ENCODE peak calls at places on chromosomes 2 and 18, in eight cellular contexts. Q is PC-3, W is endothelial cell, N is BE2C, J is lower lobe of right lung, D is psoas muscle, I is epithelial cell of esophagus, A is tibial artery. C is an unnamed sample.
A peak's percentile ranks its signal among the peaks of the same experiment; 100 is the strongest.

GRCh38 chr18:13893418-13893760 is 21.9 kb downstream of the MC2R start:
- DNase-seq in Q (no peak), W (no peak), N (no peak), J (no peak), D (no peak), I (no peak), A (no peak), C (no peak)

GRCh38 chr2:216691210-216691741 is 4.1 kb downstream of the IGFBP5 start:
- DNase-seq in Q (peak; percentile 47), W (no peak), N (peak; percentile 91), J (peak; percentile 72), D (peak; percentile 88), I (peak; percentile 56), A (peak; percentile 87), C (peak; percentile 54)

GRCh38 chr2:43707255-43707654 is 31.0 kb upstream of the C1GALT1C1L start:
- DNase-seq in Q (peak; percentile 86), W (no peak), N (no peak), J (no peak), D (peak; percentile 57), I (peak; percentile 32), A (peak; percentile 73), C (peak; percentile 71)

GRCh38 chr18:77123313-77124231 is 9.0 kb downstream of the MBP start:
- DNase-seq in Q (no peak), W (no peak), N (no peak), J (no peak), D (peak; percentile 29), I (no peak), A (no peak), C (no peak)

GRCh38 chr2:22952671-22953070 is 432.3 kb upstream of the KLHL29 start:
- DNase-seq in Q (no peak), W (no peak), N (no peak), J (no peak), D (no peak), I (no peak), A (no peak), C (no peak)

GRCh38 chr2:160838691-160839090 is 321.5 kb upstream of the TANK start:
- DNase-seq in Q (no peak), W (no peak), N (no peak), J (no peak), D (no peak), I (no peak), A (no peak), C (no peak)

GRCh38 chr18:64407606-64408005 is 258.7 kb upstream of the LINC00305 start:
- DNase-seq in Q (no peak), W (no peak), N (no peak), J (no peak), D (no peak), I (no peak), A (no peak), C (no peak)

GRCh38 chr2:8370258-8370802 is 311.5 kb upstream of the ID2 start:
- DNase-seq in Q (no peak), W (no peak), N (peak; percentile 38), J (no peak), D (no peak), I (no peak), A (no peak), C (no peak)

GRCh38 chr2:183195397-183195796 is 71.2 kb downstream of the NUP35 start:
- DNase-seq in Q (no peak), W (no peak), N (no peak), J (no peak), D (no peak), I (no peak), A (no peak), C (no peak)

GRCh38 chr2:241701405-241702154 is at the start of gene ING5:
- DNase-seq in Q (peak; percentile 89), W (peak; percentile 98), N (peak; percentile 99), J (peak; percentile 98), D (peak; percentile 99), I (peak; percentile 95), A (peak; percentile 97), C (peak; percentile 92)

GRCh38 chr18:36073676-36074075 is 6.3 kb upstream of the RPRD1A start:
- DNase-seq in Q (no peak), W (no peak), N (no peak), J (no peak), D (no peak), I (no peak), A (no peak), C (no peak)

GRCh38 chr18:2413352-2413751 is 158.0 kb downstream of the METTL4 start:
- DNase-seq in Q (no peak), W (no peak), N (no peak), J (no peak), D (no peak), I (no peak), A (no peak), C (no peak)

GRCh38 chr2:132620115-132620514 is 49.9 kb downstream of the LYPD1 start:
- DNase-seq in Q (peak; percentile 65), W (no peak), N (no peak), J (no peak), D (no peak), I (no peak), A (no peak), C (peak; percentile 59)

GRCh38 chr2:121483021-121483420 is 47.7 kb upstream of the RNU4ATAC start:
- DNase-seq in Q (no peak), W (no peak), N (no peak), J (no peak), D (no peak), I (no peak), A (no peak), C (no peak)

GRCh38 chr2:185108588-185108987 is 510.3 kb downstream of the ZNF804A start:
- DNase-seq in Q (no peak), W (no peak), N (no peak), J (no peak), D (no peak), I (no peak), A (no peak), C (no peak)

GRCh38 chr2:61853848-61854434 is at the start of gene FAM161A:
- DNase-seq in Q (peak; percentile 78), W (peak; percentile 87), N (peak; percentile 82), J (peak; percentile 93), D (peak; percentile 94), I (peak; percentile 81), A (peak; percentile 87), C (peak; percentile 80)

GRCh38 chr18:12637901-12638633 is 19.8 kb downstream of the SPIRE1 start:
- DNase-seq in Q (peak; percentile 80), W (no peak), N (no peak), J (no peak), D (no peak), I (peak; percentile 79), A (no peak), C (peak; percentile 67)

GRCh38 chr18:13836559-13836958 is 12.6 kb downstream of the MC5R start:
- DNase-seq in Q (no peak), W (no peak), N (no peak), J (no peak), D (no peak), I (no peak), A (no peak), C (peak; percentile 18)

GRCh38 chr2:3470856-3471737 is 48.2 kb downstream of the ADI1 start:
- DNase-seq in Q (no peak), W (no peak), N (no peak), J (peak; percentile 29), D (peak; percentile 82), I (no peak), A (no peak), C (peak; percentile 18)

GRCh38 chr2:239865059-239865639 is 160.0 kb downstream of the NDUFA10 start:
- DNase-seq in Q (no peak), W (no peak), N (no peak), J (peak; percentile 42), D (no peak), I (no peak), A (no peak), C (no peak)

GRCh38 chr2:151287513-151288250 is 1.8 kb downstream of the NMI start:
- DNase-seq in Q (no peak), W (no peak), N (no peak), J (no peak), D (no peak), I (no peak), A (no peak), C (no peak)

GRCh38 chr2:30232801-30233130 is 1.4 kb downstream of the LBH start:
- DNase-seq in Q (no peak), W (no peak), N (no peak), J (no peak), D (no peak), I (no peak), A (no peak), C (no peak)

GRCh38 chr2:41914936-41915335 is 132.9 kb upstream of the PKDCC start:
- DNase-seq in Q (no peak), W (no peak), N (no peak), J (no peak), D (no peak), I (no peak), A (no peak), C (no peak)

GRCh38 chr2:235005603-235006259 is 53.9 kb downstream of the SH3BP4 start:
- DNase-seq in Q (no peak), W (peak; percentile 65), N (peak; percentile 80), J (no peak), D (peak; percentile 91), I (no peak), A (no peak), C (no peak)

DNA sequence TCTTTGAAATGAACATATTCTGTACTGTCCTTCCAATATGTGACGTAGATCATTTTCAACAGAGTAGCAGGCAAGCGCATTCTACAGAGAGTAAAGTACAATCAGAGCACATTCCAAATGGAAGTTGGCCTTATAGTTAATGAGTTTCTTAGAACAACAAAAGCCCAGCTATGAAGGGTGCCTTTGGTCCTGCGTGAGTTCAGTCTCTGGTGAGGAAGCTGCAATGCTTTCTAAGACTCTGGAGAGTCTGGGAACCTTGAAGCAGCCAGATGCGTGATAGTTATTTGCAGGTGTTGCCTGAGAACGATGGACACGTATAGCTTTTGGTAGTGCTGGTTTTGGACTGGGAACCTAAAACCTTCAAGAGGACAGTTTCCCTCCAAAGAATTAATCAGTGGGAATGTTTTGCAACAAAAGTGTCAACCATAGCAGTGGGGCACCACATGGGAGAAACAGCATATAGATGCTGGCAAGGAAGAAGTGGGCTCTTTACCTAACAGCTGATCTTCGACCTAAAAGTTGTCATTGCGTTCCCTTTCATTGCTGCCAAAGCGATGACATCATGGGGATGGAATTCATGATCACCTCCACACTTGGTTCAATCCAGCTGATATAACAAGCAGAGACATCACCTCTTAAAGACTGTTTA is 9.3 kb upstream of the SNORC start:
- DNase-seq in Q (peak; percentile 25), W (no peak), N (no peak), J (no peak), D (no peak), I (peak; percentile 46), A (no peak), C (no peak)
- TF ChIP-seq CTCF in Q (no peak), W (no peak), N (no peak), J (no peak), D (no peak), I (no peak), A (no peak), C (no peak)

GRCh38 chr2:34547340-34547739 is 948.2 kb upstream of the FAM98A start:
- DNase-seq in Q (no peak), W (no peak), N (no peak), J (no peak), D (no peak), I (no peak), A (no peak), C (no peak)
- TF ChIP-seq CTCF in Q (no peak), W (no peak), N (peak; percentile 20), J (no peak), D (no peak), I (no peak), A (no peak), C (no peak)

GRCh38 chr18:75319905-75320304 is 107.6 kb downstream of the SMIM21 start:
- DNase-seq in Q (no peak), W (no peak), N (no peak), J (no peak), D (no peak), I (no peak), A (no peak), C (no peak)
- TF ChIP-seq CTCF in Q (no peak), W (no peak), N (no peak), J (no peak), D (no peak), I (no peak), A (no peak), C (no peak)

GRCh38 chr18:47175895-47176575 is at the start of gene IER3IP1:
- DNase-seq in Q (peak; percentile 77), W (peak; percentile 94), N (peak; percentile 87), J (peak; percentile 93), D (peak; percentile 96), I (peak; percentile 96), A (peak; percentile 86), C (peak; percentile 89)
- TF ChIP-seq CTCF in Q (no peak), W (no peak), N (no peak), J (peak; percentile 30), D (peak; percentile 5), I (no peak), A (peak; percentile 22), C (no peak)

C was measured in MCF 10A.